ENCODE peak calls at places on chromosomes 11 and 22, in five cellular contexts. E, B, K, U and V are unnamed samples.

GRCh38 chr22:49992921-49993648 is 19.5 kb downstream of the IL17REL start:
- DNase-seq in E (peak), U (peak), B (no peak), K (peak), V (peak)

GRCh38 chr22:43446037-43446803 is 34.4 kb downstream of the MPPED1 start:
- DNase-seq in B (no peak), E (no peak), K (no peak), U (no peak), V (no peak)

GRCh38 chr11:122024278-122024677 is 91.7 kb downstream of the BLID start:
- DNase-seq in B (no peak), E (no peak), U (no peak), K (no peak), V (no peak)

GRCh38 chr11:46382644-46383403 is 1.4 kb downstream of the MDK start:
- DNase-seq in B (no peak), E (no peak), K (peak), U (no peak), V (no peak)

GRCh38 chr22:22666307-22667091 is 22.1 kb downstream of the GGTLC2 start:
- DNase-seq in K (peak), E (no peak), B (no peak), U (peak), V (no peak)

GRCh38 chr11:10261821-10262220 is 32.2 kb downstream of the SBF2 start:
- DNase-seq in U (no peak), B (no peak), K (no peak), E (no peak), V (no peak)

GRCh38 chr11:57638005-57638760 is 11.5 kb downstream of the YPEL4 start:
- DNase-seq in U (peak), E (peak), K (no peak), B (peak), V (peak)

GRCh38 chr11:78784321-78785061 is 209.8 kb upstream of the NARS2 start:
- DNase-seq in B (peak), E (no peak), K (no peak), U (no peak), V (peak)

GRCh38 chr11:107442715-107443215 is 14.9 kb downstream of the CWF19L2 start:
- DNase-seq in B (no peak), U (no peak), K (no peak), E (no peak), V (no peak)

GRCh38 chr11:88420165-88420781 is 82.7 kb upstream of the CTSC start:
- DNase-seq in K (no peak), U (no peak), B (no peak), E (no peak), V (peak)

GRCh38 chr22:27378343-27378800 is 423.2 kb downstream of the MN1 start:
- DNase-seq in E (no peak), K (no peak), U (no peak), B (peak), V (no peak)

GRCh38 chr11:123683616-123684170 is 29.3 kb upstream of the SCN3B start:
- DNase-seq in K (no peak), E (no peak), B (no peak), U (no peak), V (no peak)

GRCh38 chr22:21444701-21445436 is 22.3 kb upstream of the TMEM191C start:
- DNase-seq in K (no peak), B (no peak), E (peak), U (no peak), V (no peak)

GRCh38 chr11:12687740-12688139 is 13.5 kb downstream of the TEAD1 start:
- DNase-seq in B (no peak), E (no peak), U (no peak), K (no peak), V (no peak)

GRCh38 chr11:86670179-86670578 is 2.2 kb downstream of the ME3 start:
- DNase-seq in B (no peak), K (no peak), E (no peak), U (no peak), V (peak)

GRCh38 chr11:80350541-80350940 is 909.7 kb upstream of the TENM4 start:
- DNase-seq in E (no peak), B (no peak), U (peak), K (peak), V (no peak)

GRCh38 chr22:29326481-29326880 is 11.0 kb upstream of the RASL10A start:
- DNase-seq in U (no peak), B (no peak), E (no peak), K (no peak), V (no peak)

GRCh38 chr22:25656724-25657123 is 85.3 kb upstream of the MYO18B start:
- DNase-seq in B (no peak), U (no peak), K (no peak), E (no peak), V (no peak)

GRCh38 chr22:16387088-16387487 is 205.5 kb downstream of the CCT8L2 start:
- DNase-seq in U (no peak), K (no peak), B (no peak), E (no peak), V (no peak)

GRCh38 chr11:131867457-131868257 is 497.2 kb downstream of the NTM start:
- DNase-seq in U (peak), K (peak), B (peak), E (no peak), V (peak)

GRCh38 chr11:100550910-100551309 is 136.2 kb upstream of the ARHGAP42 start:
- DNase-seq in B (no peak), U (no peak), K (no peak), E (no peak), V (no peak)

GRCh38 chr22:33597274-33597985 is 322.8 kb downstream of the LARGE1 start:
- DNase-seq in K (no peak), B (no peak), U (no peak), E (no peak), V (no peak)

GRCh38 chr22:39238561-39238960 is 6.2 kb downstream of the PDGFB start:
- DNase-seq in E (no peak), K (no peak), B (no peak), U (no peak), V (no peak)

GRCh38 chr11:23095650-23096049 is 235.4 kb upstream of the CCDC179 start:
- DNase-seq in B (no peak), E (no peak), K (no peak), U (no peak), V (no peak)

GRCh38 chr11:84558085-84558905 is 1068.8 kb downstream of the DLG2 start:
- DNase-seq in E (no peak), K (peak), U (peak), B (peak), V (no peak)

GRCh38 chr22:24973867-24974266 is 21.4 kb downstream of the KIAA1671 start:
- DNase-seq in K (peak), B (no peak), E (no peak), U (peak), V (no peak)

GRCh38 chr11:100095809-100096208 is 591.3 kb upstream of the ARHGAP42 start:
- DNase-seq in E (no peak), U (no peak), B (no peak), K (no peak), V (no peak)

GRCh38 chr11:132943325-132943736 is 589.0 kb downstream of the OPCML start:
- DNase-seq in E (no peak), B (no peak), U (no peak), K (no peak), V (no peak)
- H3K4me3 ChIP-seq in E (no peak), B (peak), U (no peak), K (no peak), V (peak)

DNA sequence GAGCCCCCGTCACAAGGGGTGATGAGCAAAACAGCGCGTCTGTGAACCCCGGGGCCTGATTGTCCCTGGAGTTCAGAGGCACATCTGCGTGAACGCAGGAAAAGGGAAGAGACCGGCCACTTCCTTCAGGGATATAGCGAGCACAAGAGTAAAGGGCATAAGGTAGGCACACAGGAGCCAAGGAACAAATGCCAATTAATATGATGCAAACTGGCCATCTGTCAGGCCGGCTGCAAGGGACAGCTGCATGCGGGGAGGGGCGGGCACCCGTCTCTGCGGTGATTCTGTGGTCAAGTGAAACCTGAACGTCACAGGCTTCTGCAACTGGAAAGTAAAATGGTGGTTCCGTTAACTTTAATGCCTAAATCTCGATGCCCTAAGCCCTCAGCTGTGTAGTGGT is 64.7 kb downstream of the TRIM29 start:
- DNase-seq in B (no peak), E (no peak), U (no peak), K (no peak), V (no peak)
- H3K4me3 ChIP-seq in B (no peak), E (no peak), U (no peak), K (no peak), V (no peak)

GRCh38 chr11:708511-708910 is 2.5 kb downstream of the EPS8L2 start:
- DNase-seq in B (no peak), E (no peak), K (no peak), U (no peak), V (no peak)
- H3K4me3 ChIP-seq in B (no peak), E (no peak), K (no peak), U (no peak), V (no peak)

DNA sequence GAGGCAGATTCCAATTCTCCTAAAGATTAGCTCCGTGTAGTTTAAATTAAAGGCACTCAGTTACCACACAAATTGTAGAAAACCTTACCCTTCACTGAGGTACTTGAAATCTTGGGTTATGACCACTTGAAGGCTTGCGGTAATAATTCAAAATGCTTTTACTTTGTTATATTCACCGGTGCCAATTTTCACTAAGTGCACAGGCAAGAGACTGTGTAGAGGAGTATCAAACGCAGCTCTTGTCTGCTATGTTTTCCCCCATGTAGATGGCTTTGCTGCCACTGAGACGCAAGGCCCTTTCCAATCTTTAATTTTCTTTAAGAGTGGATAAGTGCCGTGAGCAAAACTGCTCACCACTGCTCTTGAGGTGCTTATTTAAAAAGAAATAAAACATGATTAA is 155.8 kb downstream of the CADM1 start:
- DNase-seq in E (no peak), K (no peak), B (no peak), U (no peak), V (no peak)
- H3K4me3 ChIP-seq in E (no peak), K (no peak), B (no peak), U (no peak), V (no peak)